ENCODE peak calls at places on chromosomes 16 and 17, in five cellular contexts. D, K, Q, C and R are unnamed samples.

GRCh38 chr16:4523686-4524085 is 14.9 kb downstream of the CDIP1 start:
- DNase-seq in Q (no peak), C (no peak), D (no peak), K (no peak), R (no peak)

GRCh38 chr17:80901319-80901718 is 90.3 kb upstream of the CHMP6 start:
- DNase-seq in D (no peak), K (no peak), C (no peak), Q (no peak), R (no peak)

GRCh38 chr17:17504341-17505140 is 8.3 kb upstream of the RASD1 start:
- DNase-seq in K (no peak), C (no peak), Q (no peak), D (no peak), R (no peak)

GRCh38 chr17:80265205-80266068 is 4.8 kb downstream of the RNF213 start:
- DNase-seq in C (no peak), Q (peak; percentile 78), D (peak; percentile 69), K (no peak), R (no peak)

GRCh38 chr16:86604436-86605220 is 26.3 kb downstream of the FOXL1 start:
- DNase-seq in Q (peak; percentile 31), C (no peak), K (no peak), D (no peak), R (no peak)

GRCh38 chr17:45584092-45585036 is 93.8 kb upstream of the PLEKHM1 start:
- DNase-seq in D (peak; percentile 65), K (peak; percentile 47), C (no peak), Q (peak; percentile 70), R (peak; percentile 48)

GRCh38 chr17:79852748-79853147 is 13.5 kb upstream of the CBX4 start:
- DNase-seq in C (no peak), K (no peak), Q (no peak), D (no peak), R (no peak)

GRCh38 chr16:47916266-47916665 is 239.5 kb downstream of the ABCC12 start:
- DNase-seq in K (no peak), Q (no peak), C (no peak), D (no peak), R (no peak)

GRCh38 chr17:22286337-22287041 is 594.2 kb downstream of the KCNJ18 start:
- DNase-seq in D (no peak), Q (no peak), C (no peak), K (no peak), R (no peak)

GRCh38 chr16:77113835-77114234 is 77.2 kb upstream of the MON1B start:
- DNase-seq in D (no peak), C (no peak), K (no peak), Q (no peak), R (no peak)

GRCh38 chr17:55740515-55741352 is 10.1 kb upstream of the PCTP start:
- DNase-seq in C (no peak), Q (no peak), K (no peak), D (no peak), R (no peak)

GRCh38 chr17:83185023-83186002 is 105.9 kb downstream of the METRNL start:
- DNase-seq in Q (no peak), D (no peak), C (no peak), K (no peak), R (no peak)

GRCh38 chr16:57852189-57852588 is 49.9 kb upstream of the KIFC3 start:
- DNase-seq in Q (no peak), K (no peak), C (no peak), D (no peak), R (no peak)

GRCh38 chr16:84774810-84775209 is 45.0 kb upstream of the CRISPLD2 start:
- DNase-seq in K (no peak), Q (no peak), C (no peak), D (no peak), R (peak; percentile 83)

GRCh38 chr16:73584157-73584556 is 536.2 kb upstream of the ZFHX3 start:
- DNase-seq in K (no peak), C (no peak), D (no peak), Q (no peak), R (no peak)

GRCh38 chr17:41651625-41652460 is 27.5 kb upstream of the KRT17 start:
- DNase-seq in C (no peak), K (no peak), D (no peak), Q (no peak), R (no peak)

GRCh38 chr16:31870809-31871208 is 2.8 kb upstream of the ZNF267 start:
- DNase-seq in C (no peak), D (no peak), K (no peak), Q (no peak), R (no peak)

GRCh38 chr17:49739662-49740271 is 24.2 kb downstream of the FAM117A start:
- DNase-seq in Q (peak; percentile 98), D (peak; percentile 75), C (no peak), K (peak; percentile 81), R (peak; percentile 81)

GRCh38 chr16:31459722-31460581 is 651 bp downstream of the ARMC5 start:
- DNase-seq in Q (peak; percentile 99), D (peak; percentile 100), C (peak; percentile 100), K (peak; percentile 100), R (peak; percentile 100)

GRCh38 chr17:79621151-79621940 is 10.5 kb upstream of the RBFOX3 start:
- DNase-seq in C (no peak), D (no peak), Q (no peak), K (no peak), R (no peak)

GRCh38 chr17:49958723-49959122 is 10.3 kb upstream of the DLX4 start:
- DNase-seq in C (no peak), K (no peak), Q (no peak), D (no peak), R (no peak)

GRCh38 chr17:9696279-9697044 is 51.1 kb downstream of the USP43 start:
- DNase-seq in D (no peak), Q (no peak), K (no peak), C (no peak), R (no peak)

GRCh38 chr17:50584116-50584515 is 23.6 kb downstream of the CACNA1G start:
- DNase-seq in Q (no peak), K (no peak), D (no peak), C (no peak), R (no peak)

GRCh38 chr16:57044931-57045693 is 47.3 kb upstream of the CPNE2 start:
- DNase-seq in C (no peak), K (no peak), D (no peak), Q (no peak), R (no peak)

GRCh38 chr16:84044108-84044488 is 1.5 kb upstream of the SLC38A8 start:
- DNase-seq in C (no peak), Q (no peak), D (no peak), K (no peak), R (no peak)

GRCh38 chr17:3603870-3604259 is 5.3 kb downstream of the TRPV1 start:
- DNase-seq in C (no peak), K (no peak), Q (no peak), D (no peak), R (no peak)

GRCh38 chr17:11212792-11213191 is 28.2 kb upstream of the SHISA6 start:
- DNase-seq in D (no peak), C (no peak), K (no peak), Q (no peak), R (peak; percentile 12)

GRCh38 chr16:72590179-72590937 is 418.4 kb upstream of the PMFBP1 start:
- DNase-seq in K (no peak), Q (no peak), D (no peak), C (no peak), R (no peak)

GRCh38 chr16:24670623-24671454 is 58.6 kb upstream of the TNRC6A start:
- DNase-seq in Q (no peak), K (peak; percentile 55), C (no peak), D (no peak), R (peak; percentile 46)

GRCh38 chr17:75082683-75083082 is 5.1 kb upstream of the SLC16A5 start:
- DNase-seq in K (no peak), D (no peak), Q (no peak), C (no peak), R (no peak)

GRCh38 chr17:42548070-42548837 is 4.5 kb upstream of the HSD17B1 start:
- DNase-seq in K (peak; percentile 62), C (peak; percentile 81), D (peak; percentile 78), Q (peak; percentile 59), R (no peak)

GRCh38 chr16:49075709-49076108 is 205.9 kb downstream of the CBLN1 start:
- DNase-seq in Q (no peak), D (no peak), C (no peak), K (no peak), R (no peak)

GRCh38 chr16:76573281-76573680 is 296.1 kb downstream of the CNTNAP4 start:
- DNase-seq in D (no peak), C (no peak), Q (no peak), K (no peak), R (no peak)

GRCh38 chr16:77548766-77549165 is 113.9 kb upstream of the ADAMTS18 start:
- DNase-seq in C (no peak), K (no peak), Q (no peak), D (no peak), R (no peak)

GRCh38 chr16:10103096-10103495 is 79.1 kb downstream of the GRIN2A start:
- DNase-seq in C (no peak), K (no peak), Q (no peak), D (no peak), R (no peak)

GRCh38 chr16:79047337-79047736 is 553.2 kb downstream of the MAF start:
- DNase-seq in K (no peak), D (no peak), C (no peak), Q (no peak), R (no peak)